ENCODE peak calls at places on chromosomes 5 and 9, in five cellular contexts. M is breast epithelium, L is ascending aorta, U is lung, C is fibroblast of lung. V is an unnamed sample. For H3K4me1, the result is how much of the 10 kb centered on the place peaks cover.

GRCh38 chr5:7851617-7852289 is 820 bp upstream of the CFAP90 start:
- DNase-seq in M (no peak), L (no peak), U (no peak), C (no peak), V (no peak)

GRCh38 chr9:132509921-132510874 is 72.2 kb upstream of the BARHL1 start:
- DNase-seq in M (no peak), L (no peak), U (no peak), C (no peak), V (no peak)

GRCh38 chr5:38670878-38671277 is 114.4 kb upstream of the LIFR start:
- DNase-seq in M (peak), L (no peak), U (no peak), C (peak), V (no peak)

GRCh38 chr5:177300236-177300880 is 3.2 kb downstream of the RAB24 start:
- DNase-seq in M (no peak), L (no peak), U (peak), C (peak), V (peak)

GRCh38 chr5:82676663-82677062 is 398.5 kb upstream of the RPS23 start:
- DNase-seq in M (no peak), L (no peak), U (no peak), C (no peak), V (no peak)

GRCh38 chr9:70466976-70467551 is 52.6 kb upstream of the KLF9 start:
- DNase-seq in M (no peak), L (no peak), U (no peak), C (peak), V (no peak)

GRCh38 chr5:76960004-76960625 is 7.3 kb downstream of the CRHBP start:
- DNase-seq in M (no peak), L (no peak), U (no peak), C (peak), V (no peak)

GRCh38 chr5:175195698-175196656 is 248.0 kb downstream of the DRD1 start:
- DNase-seq in M (no peak), L (no peak), U (no peak), C (peak), V (no peak)

GRCh38 chr5:35963381-35963843 is 25.0 kb upstream of the CAPSL start:
- DNase-seq in M (no peak), L (no peak), U (no peak), C (no peak), V (no peak)

GRCh38 chr5:77282337-77283027 is 72.0 kb downstream of the PDE8B start:
- DNase-seq in M (no peak), L (no peak), U (no peak), C (peak), V (no peak)

GRCh38 chr5:169581580-169582227 is 1.9 kb upstream of the SPDL1 start:
- DNase-seq in M (no peak), L (no peak), U (peak), C (peak), V (no peak)

GRCh38 chr9:970310-971002 is 6.0 kb upstream of the DMRT3 start:
- DNase-seq in M (no peak), L (no peak), U (no peak), C (no peak), V (no peak)

GRCh38 chr5:36596247-36596646 is 10.2 kb upstream of the SLC1A3 start:
- DNase-seq in M (no peak), L (no peak), U (no peak), C (no peak), V (no peak)

GRCh38 chr5:143008809-143009521 is 238.8 kb downstream of the ARHGAP26 start:
- DNase-seq in M (no peak), L (peak), U (no peak), C (peak), V (no peak)

GRCh38 chr5:158080112-158080511 is 221.2 kb upstream of the CLINT1 start:
- DNase-seq in M (no peak), L (no peak), U (no peak), C (no peak), V (no peak)

GRCh38 chr5:74938250-74938649 is 72.1 kb upstream of the FAM169A start:
- DNase-seq in M (no peak), L (no peak), U (no peak), C (peak), V (no peak)

GRCh38 chr5:40689442-40689841 is 9.7 kb downstream of the PTGER4 start:
- DNase-seq in M (no peak), L (no peak), U (no peak), C (peak), V (no peak)

GRCh38 chr9:81980568-81980967 is 8.0 kb upstream of the SPATA31D1 start:
- DNase-seq in M (no peak), L (no peak), U (no peak), C (peak), V (no peak)

GRCh38 chr9:118183571-118183970 is 479.4 kb downstream of the TLR4 start:
- DNase-seq in M (no peak), L (no peak), U (no peak), C (peak), V (no peak)

GRCh38 chr5:154478224-154478565 is at the start of gene HAND1:
- DNase-seq in M (no peak), L (no peak), U (peak), C (no peak), V (peak)

GRCh38 chr5:83496626-83497025 is 25.1 kb downstream of the VCAN start:
- DNase-seq in M (no peak), L (no peak), U (no peak), C (peak), V (no peak)

GRCh38 chr5:79743846-79744605 is 54.4 kb downstream of the CMYA5 start:
- DNase-seq in M (no peak), L (no peak), U (no peak), C (peak), V (peak)

GRCh38 chr5:71384706-71385105 is 70.7 kb upstream of the BDP1 start:
- DNase-seq in M (no peak), L (no peak), U (no peak), C (no peak), V (no peak)

GRCh38 chr9:77291714-77292113 is 114.4 kb downstream of the VPS13A start:
- DNase-seq in M (no peak), L (no peak), U (no peak), C (peak), V (no peak)

GRCh38 chr9:123823194-123823947 is 106.6 kb downstream of the DENND1A start:
- DNase-seq in M (no peak), L (no peak), U (no peak), C (no peak), V (no peak)

GRCh38 chr9:137757613-137758029 is 120.0 kb upstream of the CACNA1B start:
- DNase-seq in M (no peak), L (no peak), U (no peak), C (peak), V (no peak)

GRCh38 chr5:135388860-135389435 is 10.1 kb downstream of the MACROH2A1 start:
- DNase-seq in M (no peak), L (no peak), U (no peak), C (no peak), V (no peak)

GRCh38 chr5:135392256-135392655 is 6.8 kb downstream of the MACROH2A1 start:
- DNase-seq in M (no peak), L (no peak), U (no peak), C (peak), V (no peak)

GRCh38 chr5:135391869-135392255 is 7.2 kb downstream of the MACROH2A1 start:
- DNase-seq in M (no peak), L (no peak), U (no peak), C (no peak), V (no peak)

GRCh38 chr5:135393229-135393628 is 5.8 kb downstream of the MACROH2A1 start:
- DNase-seq in M (no peak), L (no peak), U (no peak), C (no peak), V (no peak)

DNA sequence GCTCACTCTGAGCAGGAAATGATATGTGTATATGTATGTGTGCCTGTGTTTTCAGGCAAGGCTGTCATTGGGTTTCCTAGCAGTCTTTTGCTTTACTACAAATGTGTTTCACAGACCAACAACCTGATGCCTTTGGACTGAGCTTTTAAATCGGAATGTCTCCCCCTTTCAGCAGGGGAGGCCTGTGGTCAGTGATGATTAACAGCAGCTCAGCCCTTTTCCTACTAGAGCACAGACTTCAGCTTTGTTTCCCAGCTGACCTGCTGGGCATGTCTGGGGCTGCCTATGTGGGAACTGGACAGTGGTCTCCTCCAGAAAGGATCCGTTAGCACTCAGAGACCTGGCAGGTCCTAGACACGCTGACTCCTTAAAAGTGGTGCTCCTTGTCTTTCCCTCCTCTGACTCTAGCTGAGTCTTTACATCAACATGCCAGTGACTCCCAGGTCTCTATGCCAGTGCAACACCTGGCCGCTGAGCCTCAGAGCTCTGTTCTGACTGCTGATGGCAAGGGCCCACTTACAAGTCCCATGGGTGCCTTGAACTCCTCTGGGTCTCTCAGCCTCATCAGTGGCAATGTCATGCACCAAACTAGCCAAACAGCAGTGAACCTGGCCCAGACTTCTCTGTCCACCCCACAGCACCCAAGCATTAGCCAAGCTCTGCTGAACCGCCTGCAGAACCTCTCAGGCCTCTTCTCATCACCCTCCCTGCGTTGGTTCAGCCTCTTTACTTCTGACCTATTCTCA is 7.7 kb downstream of the MACROH2A1 start:
- DNase-seq in M (no peak), L (no peak), U (no peak), C (peak), V (no peak)
- H3K4me1 ChIP-seq in M (under half), L (under half), U (under half), C (under half), V (half or more)

GRCh38 chr9:127979333-127980055 is 1.3 kb downstream of the EEIG1 start:
- DNase-seq in M (no peak), L (no peak), U (peak), C (peak), V (peak)

GRCh38 chr9:127976943-127977871 is 3.6 kb downstream of the EEIG1 start:
- DNase-seq in M (no peak), L (no peak), U (no peak), C (no peak), V (no peak)

GRCh38 chr9:127979015-127979332 is 1.8 kb downstream of the EEIG1 start:
- DNase-seq in M (no peak), L (no peak), U (no peak), C (no peak), V (no peak)

GRCh38 chr9:127976498-127976897 is 4.3 kb downstream of the EEIG1 start:
- DNase-seq in M (peak), L (no peak), U (peak), C (no peak), V (no peak)

DNA sequence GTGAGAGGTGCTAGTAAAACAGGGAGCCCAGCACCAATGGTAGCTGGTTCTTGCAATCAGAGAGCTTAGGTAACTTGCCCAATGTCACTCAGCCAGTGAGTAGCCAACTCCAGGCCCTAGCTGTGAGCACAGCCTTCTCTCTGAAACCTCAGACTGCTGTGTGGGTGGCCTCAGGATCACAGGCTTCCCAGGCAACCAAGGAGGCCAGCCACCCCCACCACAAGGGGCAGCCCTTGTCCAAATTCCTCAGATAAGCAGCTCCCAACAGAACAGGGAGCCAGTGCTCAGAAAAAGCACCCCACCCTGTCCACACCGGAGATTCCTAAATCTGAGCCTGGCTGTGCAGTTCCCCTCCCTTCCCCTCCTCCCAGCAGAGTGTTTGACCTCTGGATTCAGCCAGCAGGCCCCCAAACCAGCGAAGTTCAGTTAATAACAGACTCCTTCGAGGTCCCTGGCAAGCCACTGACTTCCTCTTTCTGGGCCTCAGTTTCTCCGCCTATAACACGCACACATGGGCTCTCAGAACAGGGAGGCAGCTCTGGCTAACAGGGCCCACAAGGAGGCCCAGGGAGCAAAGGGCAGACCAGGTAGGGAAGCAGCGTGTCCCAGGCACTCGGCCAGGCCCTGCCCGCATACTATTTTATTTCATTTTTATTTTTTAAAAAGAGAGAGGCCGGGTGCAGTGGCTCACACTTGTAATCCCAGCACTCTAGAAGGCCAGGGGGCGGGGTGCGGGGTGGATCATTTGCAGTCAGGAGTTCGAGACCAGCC is 2.7 kb downstream of the EEIG1 start:
- DNase-seq in M (no peak), L (no peak), U (peak), C (peak), V (peak)
- H3K27ac ChIP-seq in M (peak), L (peak), U (peak), C (peak), V (peak)

GRCh38 chr5:191036-191948 is at the start of gene LRRC14B:
- DNase-seq in M (no peak), L (peak), U (no peak), C (no peak), V (peak)
- H3K4me1 ChIP-seq in M (under half), L (under half), U (under half), C (under half), V (half or more)

GRCh38 chr5:173144200-173145176 is at the start of gene BNIP1:
- DNase-seq in M (peak), L (peak), U (peak), C (peak), V (peak)
- H3K27ac ChIP-seq in M (peak), L (peak), U (peak), C (peak), V (peak)

GRCh38 chr9:122215663-122216062 is 13.1 kb downstream of the LHX6 start:
- DNase-seq in M (no peak), L (no peak), U (no peak), C (no peak), V (no peak)
- H3K4me1 ChIP-seq in M (under half), L (under half), U (under half), C (under half), V (under half)

DNA sequence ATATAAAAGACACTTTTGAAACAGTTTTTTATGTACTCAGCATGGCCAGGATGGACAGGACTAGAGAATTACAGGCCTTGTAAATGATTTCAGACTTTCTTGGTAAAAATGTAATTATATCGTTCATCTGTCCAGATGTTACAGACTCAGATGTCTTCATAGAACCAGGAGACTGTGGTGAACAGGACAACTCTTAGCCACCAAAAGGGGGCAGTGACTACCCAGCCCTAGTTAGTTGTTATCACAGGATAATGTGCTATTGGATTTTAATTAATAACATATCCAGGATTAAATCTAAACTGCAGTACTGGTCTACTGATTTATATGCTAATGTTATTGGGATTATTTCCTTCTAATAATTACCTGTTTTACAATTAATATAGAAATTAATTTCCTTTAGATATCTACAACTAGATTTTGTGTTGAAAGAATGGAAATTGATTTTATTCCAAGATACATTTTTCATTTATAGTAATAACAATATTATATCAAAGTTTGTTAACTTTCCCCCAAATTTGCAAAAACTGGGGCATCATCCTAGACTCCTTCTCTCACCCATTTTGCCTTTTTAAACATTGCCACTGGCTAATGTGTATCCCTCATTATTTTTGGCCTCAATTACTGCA is 99.4 kb downstream of the MTREX start:
- DNase-seq in M (no peak), L (no peak), U (no peak), C (peak), V (no peak)
- H3K27ac ChIP-seq in M (no peak), L (no peak), U (no peak), C (no peak), V (no peak)

GRCh38 chr5:139655727-139656271 is 7.7 kb downstream of the CXXC5 start:
- DNase-seq in M (no peak), L (no peak), U (no peak), C (peak), V (peak)

GRCh38 chr5:139658501-139658927 is 10.4 kb downstream of the CXXC5 start:
- DNase-seq in M (no peak), L (no peak), U (no peak), C (peak), V (no peak)

GRCh38 chr5:139658928-139659667 is 10.9 kb downstream of the CXXC5 start:
- DNase-seq in M (no peak), L (no peak), U (no peak), C (peak), V (peak)

GRCh38 chr5:139659673-139660072 is 11.5 kb downstream of the CXXC5 start:
- DNase-seq in M (no peak), L (no peak), U (no peak), C (peak), V (no peak)

DNA sequence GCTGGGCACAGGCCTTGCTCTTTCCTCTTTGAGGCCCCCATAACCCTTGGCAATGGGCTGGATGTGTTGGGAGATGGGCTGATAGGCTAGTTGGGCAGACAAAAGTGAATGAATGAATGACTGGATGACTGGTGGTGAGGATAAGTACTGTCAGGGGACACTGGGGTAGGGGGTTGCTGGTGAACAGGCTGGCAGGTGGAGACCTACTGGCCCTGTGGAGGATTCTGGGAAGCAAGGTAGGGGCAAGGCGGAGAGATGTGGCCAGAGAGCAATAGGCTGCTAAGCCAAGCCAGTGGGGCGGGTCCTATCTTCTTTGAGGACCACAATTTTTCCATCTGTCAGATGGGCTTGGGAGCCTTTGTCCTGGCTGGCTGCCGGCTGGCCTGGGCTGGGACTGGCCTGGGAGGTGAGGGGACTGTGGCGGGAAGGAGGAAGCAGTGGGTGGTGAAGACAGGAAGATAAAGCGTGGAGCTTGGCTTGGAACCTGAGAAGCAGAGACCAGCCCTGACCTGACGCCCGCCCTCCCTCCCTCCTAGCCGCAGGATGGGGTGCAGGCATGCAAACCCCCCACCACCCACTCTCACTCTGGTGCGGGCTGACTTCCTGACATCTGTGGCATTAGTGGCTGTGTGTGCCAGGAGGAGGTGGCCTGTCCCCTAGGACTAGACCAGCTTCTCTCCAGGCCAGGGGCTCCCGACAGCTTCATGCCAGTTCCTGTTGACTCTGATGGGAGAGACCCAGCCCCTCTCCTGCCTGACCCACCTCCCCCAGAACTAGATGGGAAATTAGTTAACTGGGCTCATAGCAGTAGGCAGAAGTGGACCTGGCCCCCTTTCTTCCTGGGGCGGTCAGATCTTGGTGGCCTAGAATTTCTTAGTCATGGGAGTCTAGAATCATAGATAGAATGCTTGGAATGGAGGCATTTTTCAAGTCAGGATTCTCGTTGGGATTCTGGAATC is 9.5 kb downstream of the CXXC5 start:
- DNase-seq in M (no peak), L (no peak), U (no peak), C (peak), V (no peak)
- H3K4me1 ChIP-seq in M (half or more), L (half or more), U (half or more), C (half or more), V (half or more)

GRCh38 chr9:115136379-115136778 is 18.4 kb upstream of the TNC start:
- DNase-seq in M (no peak), L (no peak), U (no peak), C (no peak), V (no peak)
- H3K27ac ChIP-seq in M (no peak), L (no peak), U (no peak), C (peak), V (no peak)

V was measured in left ventricle myocardium inferior.